ENCODE peak calls at places on chromosomes 12 and 14, in five cellular contexts. One of them, this sample, is unnamed. For H3K4me1, the result is how much of the 10 kb centered on the place peaks cover.

GRCh38 chr12:643478-644292 is 19.6 kb downstream of the NINJ2 start:
- DNase-seq in spleen: peak
- DNase-seq in GM23338: peak
- DNase-seq in stomach: peak
- DNase-seq in transverse colon: peak
- DNase-seq in this sample: no peak

GRCh38 chr12:109440851-109441490 is 36.1 kb downstream of the KCTD10 start:
- DNase-seq in stomach: no peak
- DNase-seq in spleen: no peak
- DNase-seq in GM23338: peak
- DNase-seq in transverse colon: no peak
- DNase-seq in this sample: no peak

GRCh38 chr14:101001311-101002069 is 98.0 kb upstream of the RTL1 start:
- DNase-seq in spleen: peak
- DNase-seq in stomach: no peak
- DNase-seq in GM23338: no peak
- DNase-seq in transverse colon: no peak
- DNase-seq in this sample: no peak

GRCh38 chr12:38137287-38137686 is 179.3 kb upstream of the ALG10B start:
- DNase-seq in stomach: no peak
- DNase-seq in spleen: no peak
- DNase-seq in transverse colon: no peak
- DNase-seq in GM23338: no peak
- DNase-seq in this sample: no peak

GRCh38 chr12:79706156-79706555 is 15.4 kb upstream of the PAWR start:
- DNase-seq in stomach: no peak
- DNase-seq in transverse colon: no peak
- DNase-seq in spleen: no peak
- DNase-seq in GM23338: no peak
- DNase-seq in this sample: no peak

GRCh38 chr14:42884100-42884499 is 1277.4 kb downstream of the LRFN5 start:
- DNase-seq in transverse colon: no peak
- DNase-seq in spleen: no peak
- DNase-seq in GM23338: no peak
- DNase-seq in stomach: no peak
- DNase-seq in this sample: no peak

GRCh38 chr12:118354903-118355302 is 17.8 kb downstream of the TAOK3 start:
- DNase-seq in GM23338: no peak
- DNase-seq in transverse colon: no peak
- DNase-seq in spleen: no peak
- DNase-seq in stomach: no peak
- DNase-seq in this sample: no peak

GRCh38 chr14:78567343-78567742 is 397.2 kb downstream of the NRXN3 start:
- DNase-seq in transverse colon: no peak
- DNase-seq in GM23338: no peak
- DNase-seq in spleen: no peak
- DNase-seq in stomach: no peak
- DNase-seq in this sample: no peak

GRCh38 chr12:69149262-69149661 is 90.1 kb upstream of the CPSF6 start:
- DNase-seq in transverse colon: no peak
- DNase-seq in GM23338: no peak
- DNase-seq in stomach: no peak
- DNase-seq in spleen: no peak
- DNase-seq in this sample: no peak

GRCh38 chr14:100618763-100619320 is 31.6 kb upstream of the BEGAIN start:
- DNase-seq in transverse colon: peak
- DNase-seq in spleen: no peak
- DNase-seq in stomach: no peak
- DNase-seq in GM23338: no peak
- DNase-seq in this sample: no peak

GRCh38 chr14:91890291-91890749 is 23.0 kb upstream of the TC2N start:
- DNase-seq in transverse colon: no peak
- DNase-seq in spleen: no peak
- DNase-seq in stomach: peak
- DNase-seq in GM23338: no peak
- DNase-seq in this sample: no peak

GRCh38 chr14:99744199-99744872 is 48.9 kb upstream of the EML1 start:
- DNase-seq in stomach: no peak
- DNase-seq in spleen: no peak
- DNase-seq in GM23338: peak
- DNase-seq in transverse colon: no peak
- DNase-seq in this sample: no peak

GRCh38 chr12:127192391-127192790 is 1074.6 kb upstream of the TMEM132C start:
- DNase-seq in spleen: no peak
- DNase-seq in transverse colon: no peak
- DNase-seq in GM23338: no peak
- DNase-seq in stomach: no peak
- DNase-seq in this sample: no peak

GRCh38 chr12:25272937-25273526 is 22.3 kb upstream of the KRAS start:
- DNase-seq in GM23338: no peak
- DNase-seq in stomach: no peak
- DNase-seq in transverse colon: no peak
- DNase-seq in spleen: no peak
- DNase-seq in this sample: no peak
- H3K4me1 ChIP-seq in GM23338: under half
- H3K4me1 ChIP-seq in stomach: under half
- H3K4me1 ChIP-seq in transverse colon: under half
- H3K4me1 ChIP-seq in spleen: under half
- H3K4me1 ChIP-seq in this sample: under half

GRCh38 chr12:129716825-129717224 is 187.0 kb downstream of the TMEM132D start:
- DNase-seq in stomach: no peak
- DNase-seq in transverse colon: no peak
- DNase-seq in GM23338: no peak
- DNase-seq in spleen: no peak
- DNase-seq in this sample: no peak

GRCh38 chr12:129723260-129723659 is 180.6 kb downstream of the TMEM132D start:
- DNase-seq in stomach: no peak
- DNase-seq in transverse colon: no peak
- DNase-seq in GM23338: no peak
- DNase-seq in spleen: no peak
- DNase-seq in this sample: no peak

GRCh38 chr12:129717438-129717837 is 186.4 kb downstream of the TMEM132D start:
- DNase-seq in transverse colon: no peak
- DNase-seq in stomach: no peak
- DNase-seq in spleen: no peak
- DNase-seq in GM23338: no peak
- DNase-seq in this sample: no peak

GRCh38 chr12:129719426-129719825 is 184.4 kb downstream of the TMEM132D start:
- DNase-seq in spleen: no peak
- DNase-seq in GM23338: no peak
- DNase-seq in stomach: no peak
- DNase-seq in transverse colon: no peak
- DNase-seq in this sample: no peak

DNA sequence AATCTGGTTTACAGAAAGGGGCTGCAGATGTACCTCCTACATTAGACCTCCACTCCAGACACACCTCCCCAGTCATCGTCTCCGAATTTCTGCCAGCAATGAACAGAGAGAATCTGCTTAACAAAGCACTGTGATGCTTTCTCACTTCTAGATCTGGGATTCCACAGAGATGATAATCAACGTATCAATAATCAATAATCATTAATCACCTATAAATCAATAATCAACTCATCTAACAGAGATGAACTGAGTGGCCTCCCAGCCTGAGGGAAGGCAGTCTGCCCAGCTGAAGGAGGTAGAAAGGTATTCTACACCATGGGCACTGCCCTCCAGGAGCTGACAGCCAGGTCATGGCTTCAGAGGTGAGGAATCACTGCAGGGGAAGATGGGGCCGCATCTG is 183.2 kb downstream of the TMEM132D start:
- DNase-seq in stomach: no peak
- DNase-seq in GM23338: no peak
- DNase-seq in transverse colon: no peak
- DNase-seq in spleen: no peak
- DNase-seq in this sample: no peak
- H3K27ac ChIP-seq in stomach: no peak
- H3K27ac ChIP-seq in GM23338: no peak
- H3K27ac ChIP-seq in transverse colon: no peak
- H3K27ac ChIP-seq in spleen: no peak
- H3K27ac ChIP-seq in this sample: no peak

GRCh38 chr14:20820063-20820904 is 17.6 kb upstream of the RNASE1 start:
- DNase-seq in spleen: no peak
- DNase-seq in transverse colon: peak
- DNase-seq in GM23338: peak
- DNase-seq in stomach: no peak
- DNase-seq in this sample: no peak
- TF ChIP-seq POLR2AphosphoS5 in spleen: no peak
- TF ChIP-seq POLR2AphosphoS5 in transverse colon: no peak
- TF ChIP-seq POLR2AphosphoS5 in GM23338: no peak
- TF ChIP-seq POLR2AphosphoS5 in stomach: no peak
- TF ChIP-seq POLR2AphosphoS5 in this sample: no peak

GRCh38 chr14:25993830-25994229 is 604.0 kb downstream of the NOVA1 start:
- DNase-seq in spleen: no peak
- DNase-seq in GM23338: no peak
- DNase-seq in stomach: no peak
- DNase-seq in transverse colon: no peak
- DNase-seq in this sample: no peak

GRCh38 chr14:25988536-25988935 is 609.3 kb downstream of the NOVA1 start:
- DNase-seq in stomach: no peak
- DNase-seq in spleen: no peak
- DNase-seq in GM23338: no peak
- DNase-seq in transverse colon: no peak
- DNase-seq in this sample: no peak
- H3K4me1 ChIP-seq in stomach: under half
- H3K4me1 ChIP-seq in spleen: under half
- H3K4me1 ChIP-seq in GM23338: under half
- H3K4me1 ChIP-seq in transverse colon: under half
- H3K4me1 ChIP-seq in this sample: under half

GRCh38 chr12:62629413-62629812 is 162.8 kb downstream of the MON2 start:
- DNase-seq in transverse colon: no peak
- DNase-seq in spleen: no peak
- DNase-seq in stomach: no peak
- DNase-seq in GM23338: peak
- DNase-seq in this sample: no peak

GRCh38 chr12:62632521-62632920 is 165.9 kb downstream of the MON2 start:
- DNase-seq in transverse colon: peak
- DNase-seq in GM23338: peak
- DNase-seq in stomach: no peak
- DNase-seq in spleen: peak
- DNase-seq in this sample: peak

GRCh38 chr12:62629971-62630739 is 163.5 kb downstream of the MON2 start:
- DNase-seq in stomach: no peak
- DNase-seq in GM23338: no peak
- DNase-seq in spleen: no peak
- DNase-seq in transverse colon: no peak
- DNase-seq in this sample: no peak

GRCh38 chr12:62635630-62636029 is 169.0 kb downstream of the MON2 start:
- DNase-seq in GM23338: no peak
- DNase-seq in spleen: no peak
- DNase-seq in stomach: no peak
- DNase-seq in transverse colon: no peak
- DNase-seq in this sample: no peak

DNA sequence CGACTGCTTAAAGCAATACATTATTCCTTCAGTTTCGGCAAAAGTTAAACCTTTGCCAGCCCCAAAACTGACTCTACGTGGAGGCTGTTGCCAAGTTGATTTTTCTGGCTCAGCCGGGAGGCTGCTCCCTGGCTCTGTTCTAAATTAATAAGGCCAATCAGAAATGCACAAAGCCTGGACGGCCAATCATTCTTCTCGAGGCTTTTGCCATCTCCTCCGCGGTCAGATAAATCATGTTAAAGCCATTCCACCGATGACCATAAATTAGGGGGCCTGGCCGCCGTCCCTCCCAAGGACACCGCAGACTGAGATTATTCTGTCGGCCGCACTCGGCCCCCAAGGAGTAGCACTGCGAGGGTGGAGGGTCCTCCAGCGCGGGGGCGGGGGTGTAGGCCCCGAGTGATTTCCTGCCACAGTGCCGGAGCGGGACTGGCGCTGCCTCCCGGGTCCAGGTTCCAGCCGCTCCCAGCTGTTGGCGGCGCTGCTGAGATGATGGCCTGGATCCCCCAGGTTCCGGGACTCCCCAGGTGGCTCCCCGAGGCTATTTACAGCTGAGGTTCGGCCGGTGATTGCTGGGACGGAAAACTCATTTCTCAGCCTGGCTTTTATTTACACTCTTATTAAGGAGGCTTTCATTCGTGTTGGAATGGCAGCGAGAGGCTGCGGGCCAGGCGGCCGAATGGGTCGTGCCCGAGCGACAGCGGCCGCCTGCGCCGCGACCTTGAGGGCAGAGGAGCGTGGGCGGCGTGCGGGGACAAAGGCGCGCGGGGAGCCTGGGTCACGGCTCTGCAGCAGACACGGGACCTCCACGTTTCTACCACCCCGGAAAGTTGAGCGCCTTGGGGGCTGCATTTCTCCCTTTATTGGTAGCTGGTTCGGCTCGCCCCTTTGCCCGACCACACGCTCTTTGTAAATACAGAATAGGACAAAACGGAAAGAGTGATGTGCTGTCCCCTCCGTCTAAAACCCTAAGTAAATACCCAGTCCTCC is 165.2 kb downstream of the MON2 start:
- DNase-seq in stomach: peak
- DNase-seq in GM23338: peak
- DNase-seq in spleen: peak
- DNase-seq in transverse colon: peak
- DNase-seq in this sample: peak
- H3K27ac ChIP-seq in stomach: peak
- H3K27ac ChIP-seq in GM23338: no peak
- H3K27ac ChIP-seq in spleen: peak
- H3K27ac ChIP-seq in transverse colon: peak
- H3K27ac ChIP-seq in this sample: peak

This sample was measured in prostate gland.